ENCODE peak calls at places on chromosomes 12 and 14, in five cellular contexts. T is upper lobe of right lung, D is Peyer's patch, C is right lobe of liver, M is right atrium auricular region. F is an unnamed sample.

GRCh38 chr12:30358113-30358512 is 337.6 kb downstream of the IPO8 start:
- DNase-seq in D (no peak), T (no peak), C (no peak), M (no peak), F (no peak)

GRCh38 chr14:73896521-73896920 is 9.9 kb downstream of the ZNF410 start:
- DNase-seq in C (no peak), D (no peak), T (no peak), M (no peak), F (no peak)

GRCh38 chr12:58504539-58504938 is 415.8 kb downstream of the LRIG3 start:
- DNase-seq in M (no peak), T (no peak), D (no peak), C (no peak), F (peak)

GRCh38 chr14:22900088-22900799 is 17.2 kb downstream of the REM2 start:
- DNase-seq in T (no peak), D (peak), M (no peak), C (no peak), F (peak)

GRCh38 chr12:92496790-92497189 is 206.0 kb upstream of the PLEKHG7 start:
- DNase-seq in C (no peak), T (no peak), M (no peak), D (no peak), F (no peak)

GRCh38 chr12:114439306-114439705 is 33.4 kb upstream of the TBX5 start:
- DNase-seq in D (no peak), M (no peak), T (no peak), C (no peak), F (no peak)

GRCh38 chr14:89589400-89590128 is 172.5 kb upstream of the FOXN3 start:
- DNase-seq in D (no peak), M (no peak), T (no peak), C (no peak), F (no peak)

GRCh38 chr14:75832621-75833297 is 149.0 kb downstream of the TGFB3 start:
- DNase-seq in D (no peak), C (no peak), M (no peak), T (no peak), F (peak)

GRCh38 chr12:130688027-130688778 is 27.9 kb downstream of the RIMBP2 start:
- DNase-seq in T (no peak), M (no peak), C (no peak), D (no peak), F (no peak)

GRCh38 chr12:107917912-107918800 is 143.7 kb downstream of the ASCL4 start:
- DNase-seq in M (no peak), T (no peak), C (no peak), D (no peak), F (peak)

GRCh38 chr12:124217508-124217981 is 77.3 kb upstream of the RFLNA start:
- DNase-seq in T (no peak), M (no peak), C (no peak), D (no peak), F (peak)

GRCh38 chr14:59474172-59474571 is 9.0 kb upstream of the GPR135 start:
- DNase-seq in C (no peak), M (no peak), D (no peak), T (no peak), F (peak)

GRCh38 chr12:47184813-47185212 is 105.1 kb upstream of the AMIGO2 start:
- DNase-seq in M (no peak), D (no peak), T (no peak), C (no peak), F (no peak)

GRCh38 chr12:115440438-115440837 is 756.5 kb upstream of the TBX3 start:
- DNase-seq in M (no peak), D (no peak), T (no peak), C (no peak), F (peak)

GRCh38 chr14:88323086-88323519 is at the start of gene KCNK10:
- DNase-seq in M (no peak), T (no peak), D (no peak), C (no peak), F (no peak)

GRCh38 chr12:29589271-29589670 is 91.8 kb upstream of the OVCH1 start:
- DNase-seq in T (no peak), C (no peak), M (no peak), D (no peak), F (no peak)

GRCh38 chr12:59723520-59723919 is 127.7 kb downstream of the SLC16A7 start:
- DNase-seq in M (no peak), D (no peak), T (no peak), C (no peak), F (no peak)
- H3K27ac ChIP-seq in M (no peak), D (no peak), T (no peak), C (peak), F (no peak)

GRCh38 chr14:21233457-21234076 is 35.7 kb downstream of the HNRNPC start:
- DNase-seq in M (no peak), D (no peak), C (no peak), T (no peak), F (no peak)
- TF ChIP-seq CTCF in M (no peak), D (no peak), C (peak), T (peak), F (peak)

DNA sequence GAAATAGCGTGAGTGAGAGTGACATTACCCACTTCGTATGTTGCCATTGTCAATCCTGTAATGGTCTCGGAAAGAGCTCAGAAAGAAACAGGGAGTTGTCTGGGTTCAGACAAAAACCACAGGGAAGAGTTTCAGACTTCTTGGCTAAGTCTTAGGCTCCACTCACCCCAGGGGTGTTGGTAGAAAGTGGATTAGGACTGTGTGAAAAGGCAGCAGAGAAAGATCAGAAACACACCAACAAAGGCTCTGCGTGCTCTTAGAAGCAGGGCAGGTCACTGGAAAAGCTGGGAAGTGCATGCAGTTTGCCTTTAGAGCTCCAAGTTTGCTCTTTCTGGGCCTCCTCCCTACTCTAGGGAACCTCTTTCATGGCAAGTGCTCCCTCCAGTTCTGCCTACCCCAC is 106.1 kb upstream of the PLXNC1 start:
- DNase-seq in D (no peak), M (no peak), C (no peak), T (no peak), F (no peak)
- H3K27ac ChIP-seq in D (no peak), M (peak), C (no peak), T (no peak), F (no peak)

GRCh38 chr12:72472350-72472749 is 200.2 kb downstream of the TRHDE start:
- DNase-seq in M (no peak), C (no peak), T (no peak), D (no peak), F (no peak)
- TF ChIP-seq CTCF in M (no peak), C (peak), T (no peak), D (no peak), F (no peak)

GRCh38 chr14:101334656-101335055 is 226.6 kb upstream of the DIO3 start:
- DNase-seq in D (no peak), C (no peak), M (no peak), T (no peak), F (no peak)
- H3K27ac ChIP-seq in D (no peak), C (peak), M (no peak), T (no peak), F (no peak)

GRCh38 chr12:75525263-75525662 is 13.9 kb upstream of the KRR1 start:
- DNase-seq in M (no peak), C (no peak), T (no peak), D (no peak), F (no peak)
- TF ChIP-seq CTCF in M (no peak), C (no peak), T (no peak), D (no peak), F (peak)

GRCh38 chr12:52198454-52199215 is 6.8 kb upstream of the KRT80 start:
- DNase-seq in T (peak), C (no peak), M (no peak), D (no peak), F (no peak)
- H3K27ac ChIP-seq in T (peak), C (no peak), M (peak), D (no peak), F (no peak)

DNA sequence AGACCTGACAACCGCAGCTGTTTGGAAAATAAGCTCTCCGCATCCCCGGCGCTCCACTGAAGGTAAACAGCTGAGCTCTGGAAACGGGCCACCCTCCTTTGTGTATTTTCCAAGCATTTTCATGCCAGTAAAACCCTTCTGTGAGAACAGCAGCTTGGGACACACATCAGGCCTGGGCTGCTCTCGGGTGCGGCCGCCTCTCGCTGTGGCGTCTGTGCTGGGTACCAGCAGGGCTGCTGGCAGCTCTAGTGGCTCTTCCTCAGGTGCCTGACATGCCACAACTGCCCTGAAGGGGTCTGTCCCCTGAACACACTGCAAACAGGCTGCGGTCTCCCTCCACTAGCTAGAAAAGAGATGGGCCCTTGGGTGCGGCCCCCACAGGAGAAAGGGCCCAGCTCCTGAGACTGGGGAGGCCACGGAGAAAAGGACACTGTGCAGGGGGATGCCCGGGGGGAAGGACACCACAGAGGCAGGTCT is 96.3 kb downstream of the ITPK1 start:
- DNase-seq in M (no peak), T (no peak), D (no peak), C (peak), F (no peak)
- TF ChIP-seq CTCF in M (no peak), T (no peak), D (no peak), C (no peak), F (no peak)

F was measured in brain microvascular endothelial cell.